ENCODE peak calls at places on chromosomes 3 and 15, in five cellular contexts. One of them, this sample, is unnamed.

GRCh38 chr15:97902140-97902780 is 58.2 kb upstream of the ARRDC4 start:
- DNase-seq in lung: no peak
- DNase-seq in GM23338: no peak
- DNase-seq in CD8-positive, alpha-beta T cell: no peak
- DNase-seq in K562: no peak
- DNase-seq in this sample: no peak

GRCh38 chr15:22930782-22931484 is 49.2 kb downstream of the CYFIP1 start:
- DNase-seq in lung: no peak
- DNase-seq in GM23338: no peak
- DNase-seq in K562: no peak
- DNase-seq in CD8-positive, alpha-beta T cell: no peak
- DNase-seq in this sample: peak

GRCh38 chr3:129240436-129240835 is 9.0 kb upstream of the COPG1 start:
- DNase-seq in CD8-positive, alpha-beta T cell: no peak
- DNase-seq in K562: no peak
- DNase-seq in GM23338: no peak
- DNase-seq in lung: no peak
- DNase-seq in this sample: no peak

GRCh38 chr3:71208273-71209095 is 375.0 kb downstream of the FOXP1 start:
- DNase-seq in K562: peak
- DNase-seq in GM23338: no peak
- DNase-seq in lung: no peak
- DNase-seq in CD8-positive, alpha-beta T cell: no peak
- DNase-seq in this sample: no peak

GRCh38 chr3:142853270-142854163 is 35.4 kb downstream of the PCOLCE2 start:
- DNase-seq in GM23338: no peak
- DNase-seq in CD8-positive, alpha-beta T cell: no peak
- DNase-seq in K562: no peak
- DNase-seq in lung: no peak
- DNase-seq in this sample: peak

GRCh38 chr3:47193871-47194859 is 30.3 kb upstream of the SETD2 start:
- DNase-seq in lung: no peak
- DNase-seq in CD8-positive, alpha-beta T cell: no peak
- DNase-seq in K562: no peak
- DNase-seq in GM23338: no peak
- DNase-seq in this sample: no peak

GRCh38 chr15:91821458-91821857 is 32.0 kb upstream of the SLCO3A1 start:
- DNase-seq in lung: no peak
- DNase-seq in K562: no peak
- DNase-seq in CD8-positive, alpha-beta T cell: no peak
- DNase-seq in GM23338: no peak
- DNase-seq in this sample: no peak

GRCh38 chr3:124780767-124781485 is 50.7 kb downstream of the UMPS start:
- DNase-seq in CD8-positive, alpha-beta T cell: no peak
- DNase-seq in lung: no peak
- DNase-seq in K562: no peak
- DNase-seq in GM23338: peak
- DNase-seq in this sample: peak

GRCh38 chr3:193783166-193783896 is 190.3 kb downstream of the OPA1 start:
- DNase-seq in CD8-positive, alpha-beta T cell: no peak
- DNase-seq in lung: no peak
- DNase-seq in GM23338: no peak
- DNase-seq in K562: no peak
- DNase-seq in this sample: no peak

GRCh38 chr3:156445117-156445968 is 109.6 kb downstream of the SSR3 start:
- DNase-seq in CD8-positive, alpha-beta T cell: no peak
- DNase-seq in K562: no peak
- DNase-seq in GM23338: no peak
- DNase-seq in lung: no peak
- DNase-seq in this sample: no peak

GRCh38 chr3:142288032-142288638 is 62.8 kb upstream of the GK5 start:
- DNase-seq in K562: no peak
- DNase-seq in GM23338: peak
- DNase-seq in CD8-positive, alpha-beta T cell: no peak
- DNase-seq in lung: no peak
- DNase-seq in this sample: no peak

GRCh38 chr15:29449136-29449535 is 179.5 kb upstream of the NSMCE3 start:
- DNase-seq in CD8-positive, alpha-beta T cell: no peak
- DNase-seq in GM23338: peak
- DNase-seq in K562: no peak
- DNase-seq in lung: no peak
- DNase-seq in this sample: no peak

GRCh38 chr3:128433630-128434185 is 33.0 kb downstream of the DNAJB8 start:
- DNase-seq in lung: no peak
- DNase-seq in K562: no peak
- DNase-seq in CD8-positive, alpha-beta T cell: no peak
- DNase-seq in GM23338: peak
- DNase-seq in this sample: no peak

GRCh38 chr3:76827647-76828273 is 212.1 kb upstream of the ROBO2 start:
- DNase-seq in GM23338: no peak
- DNase-seq in K562: no peak
- DNase-seq in CD8-positive, alpha-beta T cell: no peak
- DNase-seq in lung: no peak
- DNase-seq in this sample: no peak

GRCh38 chr3:169146866-169147245 is 516.7 kb downstream of the MECOM start:
- DNase-seq in lung: no peak
- DNase-seq in K562: no peak
- DNase-seq in GM23338: no peak
- DNase-seq in CD8-positive, alpha-beta T cell: no peak
- DNase-seq in this sample: no peak

GRCh38 chr3:75218577-75218976 is 445.6 kb upstream of the FRG2C start:
- DNase-seq in K562: no peak
- DNase-seq in CD8-positive, alpha-beta T cell: no peak
- DNase-seq in GM23338: peak
- DNase-seq in lung: no peak
- DNase-seq in this sample: no peak

GRCh38 chr15:91335702-91336101 is 235.6 kb downstream of the SV2B start:
- DNase-seq in lung: no peak
- DNase-seq in CD8-positive, alpha-beta T cell: no peak
- DNase-seq in GM23338: no peak
- DNase-seq in K562: no peak
- DNase-seq in this sample: no peak

GRCh38 chr3:34268032-34268760 is 469.8 kb downstream of the PDCD6IP start:
- DNase-seq in K562: no peak
- DNase-seq in lung: no peak
- DNase-seq in CD8-positive, alpha-beta T cell: no peak
- DNase-seq in GM23338: no peak
- DNase-seq in this sample: no peak

GRCh38 chr3:187197255-187197654 is at the start of gene RTP1:
- DNase-seq in CD8-positive, alpha-beta T cell: no peak
- DNase-seq in lung: no peak
- DNase-seq in GM23338: peak
- DNase-seq in K562: no peak
- DNase-seq in this sample: no peak

GRCh38 chr3:147378186-147378503 is 28.2 kb downstream of the ZIC4 start:
- DNase-seq in lung: no peak
- DNase-seq in CD8-positive, alpha-beta T cell: no peak
- DNase-seq in K562: no peak
- DNase-seq in GM23338: no peak
- DNase-seq in this sample: no peak

GRCh38 chr3:13133471-13133981 is 60.3 kb upstream of the IQSEC1 start:
- DNase-seq in lung: no peak
- DNase-seq in GM23338: no peak
- DNase-seq in CD8-positive, alpha-beta T cell: no peak
- DNase-seq in K562: no peak
- DNase-seq in this sample: no peak

GRCh38 chr3:113008117-113008516 is 17.3 kb downstream of the GTPBP8 start:
- DNase-seq in GM23338: no peak
- DNase-seq in lung: no peak
- DNase-seq in CD8-positive, alpha-beta T cell: no peak
- DNase-seq in K562: no peak
- DNase-seq in this sample: no peak

GRCh38 chr3:110568246-110568645 is 503.4 kb upstream of the NECTIN3 start:
- DNase-seq in GM23338: no peak
- DNase-seq in CD8-positive, alpha-beta T cell: no peak
- DNase-seq in lung: no peak
- DNase-seq in K562: no peak
- DNase-seq in this sample: no peak

GRCh38 chr3:149180057-149180573 is 41.5 kb downstream of the CP start:
- DNase-seq in K562: peak
- DNase-seq in CD8-positive, alpha-beta T cell: no peak
- DNase-seq in GM23338: no peak
- DNase-seq in lung: peak
- DNase-seq in this sample: peak

GRCh38 chr3:100213891-100214573 is 46.8 kb upstream of the TBC1D23 start:
- DNase-seq in lung: no peak
- DNase-seq in GM23338: no peak
- DNase-seq in K562: no peak
- DNase-seq in CD8-positive, alpha-beta T cell: no peak
- DNase-seq in this sample: no peak

GRCh38 chr15:70032509-70032908 is 65.2 kb downstream of the TLE3 start:
- DNase-seq in GM23338: no peak
- DNase-seq in CD8-positive, alpha-beta T cell: no peak
- DNase-seq in K562: no peak
- DNase-seq in lung: no peak
- DNase-seq in this sample: no peak

DNA sequence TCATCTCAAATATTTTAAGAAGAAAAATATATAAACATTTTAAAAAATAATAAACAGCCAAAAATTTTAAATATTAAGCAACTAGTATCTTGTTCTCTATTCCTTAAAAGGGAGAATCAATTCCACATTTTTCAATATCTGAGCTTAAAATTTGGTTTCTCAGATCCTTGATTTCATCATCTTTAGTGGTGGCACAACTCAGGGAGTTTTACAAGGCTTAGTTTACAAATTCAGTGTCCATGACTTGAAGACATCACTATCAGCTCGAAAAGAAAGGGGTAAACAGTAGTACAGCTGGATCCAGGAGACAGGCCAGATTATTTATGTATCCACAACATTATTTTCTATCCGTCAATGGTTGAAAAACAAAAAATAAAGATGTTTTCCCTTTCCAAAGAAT is 11.6 kb downstream of the IGF2BP2 start:
- DNase-seq in GM23338: no peak
- DNase-seq in lung: no peak
- DNase-seq in CD8-positive, alpha-beta T cell: no peak
- DNase-seq in K562: no peak
- DNase-seq in this sample: no peak
- H3K27ac ChIP-seq in GM23338: peak
- H3K27ac ChIP-seq in lung: no peak
- H3K27ac ChIP-seq in CD8-positive, alpha-beta T cell: no peak
- H3K27ac ChIP-seq in K562: peak
- H3K27ac ChIP-seq in this sample: no peak

GRCh38 chr3:14405120-14405885 is 2.9 kb downstream of the SLC6A6 start:
- DNase-seq in K562: no peak
- DNase-seq in GM23338: no peak
- DNase-seq in CD8-positive, alpha-beta T cell: no peak
- DNase-seq in lung: no peak
- DNase-seq in this sample: no peak
- H3K4me3 ChIP-seq in K562: peak
- H3K4me3 ChIP-seq in GM23338: peak
- H3K4me3 ChIP-seq in CD8-positive, alpha-beta T cell: no peak
- H3K4me3 ChIP-seq in lung: no peak
- H3K4me3 ChIP-seq in this sample: peak

GRCh38 chr15:25481208-25481862 is 42.5 kb upstream of the UBE3A start:
- DNase-seq in CD8-positive, alpha-beta T cell: no peak
- DNase-seq in lung: no peak
- DNase-seq in GM23338: peak
- DNase-seq in K562: no peak
- DNase-seq in this sample: no peak
- H3K27ac ChIP-seq in CD8-positive, alpha-beta T cell: no peak
- H3K27ac ChIP-seq in lung: no peak
- H3K27ac ChIP-seq in GM23338: peak
- H3K27ac ChIP-seq in K562: no peak
- H3K27ac ChIP-seq in this sample: no peak

GRCh38 chr15:81744364-81744763 is 301.5 kb downstream of the MEX3B start:
- DNase-seq in GM23338: peak
- DNase-seq in lung: no peak
- DNase-seq in K562: no peak
- DNase-seq in CD8-positive, alpha-beta T cell: no peak
- DNase-seq in this sample: no peak
- H3K4me3 ChIP-seq in GM23338: no peak
- H3K4me3 ChIP-seq in lung: no peak
- H3K4me3 ChIP-seq in K562: no peak
- H3K4me3 ChIP-seq in CD8-positive, alpha-beta T cell: no peak
- H3K4me3 ChIP-seq in this sample: no peak

GRCh38 chr3:31615071-31615875 is 82.5 kb downstream of the STT3B start:
- DNase-seq in K562: no peak
- DNase-seq in GM23338: no peak
- DNase-seq in CD8-positive, alpha-beta T cell: no peak
- DNase-seq in lung: no peak
- DNase-seq in this sample: no peak
- H3K27ac ChIP-seq in K562: no peak
- H3K27ac ChIP-seq in GM23338: no peak
- H3K27ac ChIP-seq in CD8-positive, alpha-beta T cell: no peak
- H3K27ac ChIP-seq in lung: no peak
- H3K27ac ChIP-seq in this sample: no peak

DNA sequence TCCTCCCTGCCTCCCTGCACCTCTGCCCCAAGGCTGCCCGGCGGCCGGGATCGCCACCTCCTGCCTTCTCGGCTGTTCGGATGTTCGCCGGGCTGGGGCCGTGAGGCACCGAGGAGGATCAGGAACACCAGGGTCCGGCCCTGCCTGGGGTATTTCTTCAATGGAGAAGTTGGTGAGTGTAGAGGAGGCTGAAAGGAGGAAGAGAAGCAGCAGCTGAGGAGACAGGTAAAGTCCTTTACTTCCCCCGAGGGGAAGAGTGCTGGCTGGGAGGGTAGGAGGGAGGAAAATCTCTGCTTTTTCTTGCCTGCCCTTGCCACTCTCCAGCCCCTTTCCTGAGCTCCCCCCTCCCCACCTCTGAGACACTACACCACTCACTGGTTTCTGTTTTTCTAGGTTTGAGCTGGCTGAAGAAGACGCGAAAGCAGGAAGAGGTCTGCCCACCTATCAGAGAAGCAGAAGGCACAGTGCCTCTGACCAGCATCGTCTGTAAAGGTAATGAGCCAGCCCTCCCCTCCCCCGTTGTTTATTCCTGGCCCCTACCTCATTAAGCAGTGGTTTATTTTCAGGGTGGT is 519 bp downstream of the ASB7 start:
- DNase-seq in K562: peak
- DNase-seq in GM23338: peak
- DNase-seq in lung: no peak
- DNase-seq in CD8-positive, alpha-beta T cell: no peak
- DNase-seq in this sample: no peak
- H3K4me3 ChIP-seq in K562: peak
- H3K4me3 ChIP-seq in GM23338: peak
- H3K4me3 ChIP-seq in lung: peak
- H3K4me3 ChIP-seq in CD8-positive, alpha-beta T cell: peak
- H3K4me3 ChIP-seq in this sample: peak